ENCODE peak calls at places on chromosomes 12 and 14, in four cellular contexts. C is thyroid gland, S is stomach, B is ovary. T is an unnamed sample.

GRCh38 chr14:98711453-98711852 is 560.5 kb downstream of the BCL11B start:
- DNase-seq in C (no peak), B (no peak), S (no peak), T (no peak)

GRCh38 chr12:4116251-4117111 is 157.1 kb upstream of the CCND2 start:
- DNase-seq in S (no peak), B (no peak), C (no peak), T (no peak)

GRCh38 chr14:33315721-33316120 is 377.0 kb downstream of the NPAS3 start:
- DNase-seq in B (no peak), C (no peak), S (no peak), T (no peak)

GRCh38 chr14:99523661-99524050 is 42.4 kb downstream of the CCNK start:
- DNase-seq in C (no peak), B (no peak), S (no peak), T (no peak)

GRCh38 chr14:99603471-99603933 is 505 bp downstream of the CCDC85C start:
- DNase-seq in S (no peak), C (peak; percentile 43), B (peak; percentile 30), T (no peak)

GRCh38 chr12:94997726-94998125 is 5.8 kb downstream of the NDUFA12 start:
- DNase-seq in C (no peak), S (no peak), B (no peak), T (no peak)

GRCh38 chr14:65866422-65866821 is 453.9 kb downstream of the FUT8 start:
- DNase-seq in B (no peak), C (no peak), S (no peak), T (no peak)

GRCh38 chr14:30006695-30007094 is 79.0 kb upstream of the PRKD1 start:
- DNase-seq in S (no peak), C (no peak), B (no peak), T (no peak)

GRCh38 chr12:38515912-38516311 is 199.3 kb downstream of the ALG10B start:
- DNase-seq in C (no peak), B (no peak), S (no peak), T (no peak)

GRCh38 chr12:21940972-21941521 is at the start of gene ABCC9:
- DNase-seq in S (peak; percentile 28), C (peak; percentile 61), B (peak; percentile 75), T (peak; percentile 30)

GRCh38 chr14:59281613-59282012 is 93.1 kb downstream of the DAAM1 start:
- DNase-seq in C (no peak), B (no peak), S (no peak), T (no peak)

GRCh38 chr14:98647754-98648153 is 624.2 kb downstream of the BCL11B start:
- DNase-seq in B (no peak), C (no peak), S (no peak), T (no peak)

GRCh38 chr14:22555573-22556011 is 33.4 kb downstream of the DAD1 start:
- DNase-seq in S (no peak), B (no peak), C (no peak), T (no peak)

GRCh38 chr12:5073838-5074237 is 30.2 kb downstream of the KCNA5 start:
- DNase-seq in B (no peak), C (no peak), S (no peak), T (no peak)

GRCh38 chr12:1605129-1606020 is 11.0 kb upstream of the FBXL14 start:
- DNase-seq in B (peak; percentile 73), C (peak; percentile 81), S (peak; percentile 73), T (peak; percentile 90)

DNA sequence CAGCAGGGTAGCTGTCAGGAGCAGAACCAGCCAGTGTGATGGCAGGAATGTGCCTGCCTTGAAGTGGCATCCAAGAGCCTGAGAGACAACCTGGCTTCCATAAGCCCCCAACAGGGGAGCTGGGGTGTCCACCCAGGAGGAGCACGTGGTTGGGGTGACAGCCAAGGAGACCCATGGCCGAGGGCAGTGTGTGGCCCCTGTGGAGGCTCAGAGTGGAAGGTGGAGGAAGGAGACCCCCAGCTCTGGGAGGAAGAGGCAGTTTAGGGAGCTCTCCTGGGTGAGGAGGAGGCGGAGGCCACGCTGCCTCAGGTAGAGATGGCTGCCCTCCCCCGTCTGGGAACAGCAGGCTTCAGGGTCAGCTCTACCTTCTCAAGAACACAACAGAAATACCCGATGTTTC is 147.0 kb downstream of the CALM1 start:
- DNase-seq in S (no peak), C (no peak), B (no peak), T (no peak)
- TF ChIP-seq POLR2A in S (no peak), C (no peak), B (no peak), T (no peak)

GRCh38 chr12:53191096-53191884 is 10.6 kb upstream of the CSAD start:
- DNase-seq in C (no peak), B (no peak), S (no peak), T (no peak)

GRCh38 chr12:53193040-53193439 is 12.3 kb upstream of the CSAD start:
- DNase-seq in S (no peak), B (no peak), C (no peak), T (no peak)

GRCh38 chr12:53192531-53193021 is 11.9 kb upstream of the CSAD start:
- DNase-seq in S (no peak), C (no peak), B (no peak), T (no peak)

GRCh38 chr12:53191885-53192530 is 11.3 kb upstream of the CSAD start:
- DNase-seq in C (no peak), S (no peak), B (no peak), T (no peak)

DNA sequence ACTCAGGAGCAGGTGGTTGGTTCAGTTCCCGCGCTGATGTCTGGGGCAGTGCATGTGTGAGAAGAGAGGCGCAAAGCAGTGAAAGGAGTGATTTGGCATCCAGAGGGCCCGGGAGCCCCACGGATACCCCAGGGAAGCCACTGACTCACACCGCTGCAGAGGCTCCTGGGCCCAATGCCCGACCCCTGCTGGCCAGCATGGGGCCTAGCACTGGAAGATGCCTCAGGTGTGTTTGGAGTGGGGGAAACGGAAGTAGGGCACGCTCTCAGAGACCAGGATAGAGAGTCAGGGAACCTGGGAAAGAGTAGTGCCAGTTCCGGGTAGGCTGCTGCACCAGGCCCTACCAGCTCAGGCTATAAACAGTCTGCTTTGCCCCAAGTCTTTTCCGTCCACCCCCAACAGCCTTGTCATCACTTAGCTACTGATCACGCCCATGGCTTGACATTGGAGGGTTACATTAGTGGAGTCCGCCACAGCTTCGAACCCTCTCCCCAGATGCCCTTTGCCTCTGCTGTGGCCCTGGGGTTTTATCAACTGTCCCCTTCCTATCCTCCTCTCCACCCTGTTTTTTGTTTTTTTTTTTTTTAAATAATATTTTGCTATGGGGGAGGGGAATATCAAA is 9.5 kb upstream of the CSAD start:
- DNase-seq in S (peak; percentile 61), B (peak; percentile 56), C (peak; percentile 69), T (peak; percentile 43)
- TF ChIP-seq POLR2A in S (no peak), B (no peak), C (no peak), T (no peak)

GRCh38 chr12:114316076-114316475 is 89.9 kb downstream of the TBX5 start:
- DNase-seq in B (no peak), S (no peak), C (no peak), T (no peak)

GRCh38 chr12:114311966-114312365 is 94.0 kb downstream of the TBX5 start:
- DNase-seq in B (no peak), C (no peak), S (no peak), T (no peak)

GRCh38 chr12:114314403-114314802 is 91.5 kb downstream of the TBX5 start:
- DNase-seq in B (no peak), S (no peak), C (no peak), T (no peak)

GRCh38 chr12:114314974-114315720 is 90.8 kb downstream of the TBX5 start:
- DNase-seq in B (no peak), S (no peak), C (no peak), T (no peak)

DNA sequence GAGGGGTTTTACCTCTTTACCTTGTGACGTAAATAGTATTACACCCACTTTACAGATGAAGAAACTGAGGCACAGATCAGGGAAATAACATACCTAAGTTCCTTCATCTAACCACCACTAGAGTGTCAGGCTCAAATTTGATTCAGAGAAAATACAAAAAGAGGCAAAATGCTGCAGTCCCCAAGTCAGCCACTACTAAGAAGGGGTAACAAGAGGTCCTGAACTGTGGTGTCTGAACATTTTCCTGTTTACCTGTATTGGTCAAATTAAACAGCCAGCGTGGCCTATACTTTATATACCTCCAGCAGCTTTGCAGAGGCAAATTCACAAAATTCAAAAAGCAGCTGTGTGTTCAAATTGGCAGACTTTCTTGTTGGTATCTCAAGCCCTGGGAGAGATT is 92.0 kb downstream of the TBX5 start:
- DNase-seq in C (no peak), B (no peak), S (no peak), T (no peak)
- TF ChIP-seq POLR2A in C (no peak), B (no peak), S (no peak), T (no peak)

DNA sequence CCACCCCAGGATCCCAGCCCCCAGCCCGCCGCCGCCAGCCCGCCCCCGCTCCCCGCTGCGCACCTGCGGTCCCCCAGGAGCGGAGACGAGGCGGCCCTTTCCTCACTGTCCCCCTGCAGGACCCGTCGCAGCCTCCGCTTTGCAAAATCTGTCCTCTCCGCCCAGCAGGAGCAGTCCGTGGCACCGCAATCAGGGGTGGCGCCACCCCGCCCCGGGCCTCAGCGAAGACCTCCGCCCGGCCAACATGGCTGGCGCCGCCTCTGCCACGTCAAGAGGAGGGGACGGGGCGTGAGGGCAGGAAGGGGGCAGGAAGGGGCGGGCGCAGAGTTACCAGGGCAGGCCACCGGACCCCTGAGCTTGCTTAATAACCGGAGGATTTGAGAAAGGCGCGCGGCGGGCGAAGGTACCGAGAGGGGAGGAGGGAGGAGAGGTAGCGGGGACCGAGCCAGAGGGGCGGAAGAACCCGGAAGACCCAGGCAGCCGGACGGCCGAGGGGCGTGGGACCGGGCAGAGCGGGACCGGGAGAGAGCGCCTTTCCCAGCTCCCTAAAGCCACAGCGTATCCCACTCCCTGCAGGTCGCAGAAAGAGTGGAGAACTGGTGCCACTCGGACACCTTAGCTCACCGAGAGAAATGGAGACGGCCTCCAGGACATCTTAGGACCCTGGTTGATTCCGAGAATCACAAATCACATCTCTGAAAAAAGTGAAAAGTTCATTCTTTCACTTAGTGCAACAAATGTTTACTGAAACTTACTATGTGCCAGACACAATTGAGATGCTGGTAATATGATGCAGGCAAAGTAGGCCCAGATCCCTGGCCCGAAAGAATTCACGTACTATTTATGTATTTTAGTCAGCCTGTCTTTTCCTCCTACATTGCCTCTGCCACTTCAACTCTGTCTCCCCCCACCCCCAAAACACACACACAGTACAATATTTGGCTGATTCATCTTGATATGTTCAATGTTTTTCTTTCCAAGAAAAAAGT is at the start of gene SEC23A:
- DNase-seq in S (peak; percentile 92), B (peak; percentile 86), C (peak; percentile 94), T (peak; percentile 86)
- TF ChIP-seq POLR2A in S (peak; percentile 62), B (peak; percentile 76), C (peak; percentile 59), T (peak; percentile 87)

GRCh38 chr12:56164345-56164729 is 6.2 kb downstream of the MYL6 start:
- DNase-seq in C (peak; percentile 36), S (no peak), B (no peak), T (no peak)
- TF ChIP-seq POLR2A in C (no peak), S (no peak), B (no peak), T (no peak)

GRCh38 chr12:121033625-121034349 is 5.3 kb downstream of the OASL start:
- DNase-seq in S (peak; percentile 38), B (no peak), C (peak; percentile 6), T (no peak)

GRCh38 chr12:121043067-121043466 is 4.0 kb upstream of the OASL start:
- DNase-seq in C (no peak), S (no peak), B (no peak), T (no peak)

GRCh38 chr12:121034906-121035305 is 4.1 kb downstream of the OASL start:
- DNase-seq in C (no peak), B (no peak), S (no peak), T (no peak)

GRCh38 chr12:121036810-121037326 is 2.2 kb downstream of the OASL start:
- DNase-seq in S (no peak), B (no peak), C (no peak), T (no peak)

GRCh38 chr12:121038861-121039654 is at the start of gene OASL:
- DNase-seq in B (peak; percentile 12), C (peak; percentile 17), S (peak; percentile 77), T (no peak)
- TF ChIP-seq POLR2A in B (no peak), C (no peak), S (peak; percentile 22), T (peak; percentile 17)

GRCh38 chr12:49766115-49766455 is 24.7 kb downstream of the TMBIM6 start:
- DNase-seq in S (no peak), B (no peak), C (no peak), T (no peak)
- TF ChIP-seq POLR2A in S (no peak), B (no peak), C (no peak), T (no peak)